ENCODE peak calls at places on chromosomes 7 and 10, in eight cellular contexts. W is fibroblast of lung, H is Peyer's patch, M is GM23248, D is adipocyte, Y is BE2C, L is adrenal gland, K is colonic mucosa. X is an unnamed sample.

GRCh38 chr7:36456548-36456947 is 66.9 kb downstream of the ANLN start:
- DNase-seq in W (no peak), H (no peak), M (no peak), D (no peak), Y (no peak), L (no peak), K (no peak), X (peak; percentile 7)

GRCh38 chr10:15370741-15371701 is at the start of gene FAM171A1:
- DNase-seq in W (peak; percentile 52), H (no peak), M (peak; percentile 82), D (peak; percentile 85), Y (peak; percentile 69), L (peak; percentile 53), K (peak; percentile 72), X (peak; percentile 81)

GRCh38 chr10:84308481-84309304 is 19.7 kb upstream of the CCSER2 start:
- DNase-seq in W (peak; percentile 91), H (peak; percentile 29), M (peak; percentile 35), D (peak; percentile 45), Y (peak; percentile 23), L (peak; percentile 66), K (peak; percentile 66), X (no peak)

GRCh38 chr10:127524869-127525268 is 24.2 kb upstream of the NPS start:
- DNase-seq in W (no peak), H (no peak), M (peak; percentile 39), D (no peak), Y (no peak), L (no peak), K (no peak), X (no peak)

GRCh38 chr7:139867847-139868246 is 38.8 kb downstream of the TBXAS1 start:
- DNase-seq in W (no peak), H (no peak), M (no peak), D (no peak), Y (no peak), L (no peak), K (no peak), X (no peak)

GRCh38 chr7:85075864-85076263 is 111.0 kb downstream of the SEMA3D start:
- DNase-seq in W (no peak), H (no peak), M (no peak), D (no peak), Y (no peak), L (no peak), K (no peak), X (no peak)

GRCh38 chr7:116434820-116435341 is 64.7 kb upstream of the CAV2 start:
- DNase-seq in W (peak; percentile 97), H (no peak), M (peak; percentile 89), D (peak; percentile 63), Y (no peak), L (no peak), K (no peak), X (no peak)

GRCh38 chr10:74822583-74823089 is 3.8 kb upstream of the KAT6B start:
- DNase-seq in W (peak; percentile 85), H (no peak), M (peak; percentile 92), D (peak; percentile 60), Y (no peak), L (peak; percentile 49), K (no peak), X (no peak)

GRCh38 chr7:8391353-8392062 is 41.9 kb upstream of the NXPH1 start:
- DNase-seq in W (no peak), H (no peak), M (no peak), D (no peak), Y (no peak), L (no peak), K (no peak), X (no peak)

GRCh38 chr7:13911920-13912319 is 77.5 kb downstream of the ETV1 start:
- DNase-seq in W (no peak), H (no peak), M (no peak), D (no peak), Y (no peak), L (no peak), K (peak; percentile 23), X (no peak)

GRCh38 chr7:104272767-104273384 is 55.5 kb upstream of the LHFPL3 start:
- DNase-seq in W (peak; percentile 32), H (no peak), M (peak; percentile 60), D (peak; percentile 59), Y (peak; percentile 9), L (peak; percentile 7), K (peak; percentile 20), X (peak; percentile 36)

GRCh38 chr10:123132576-123133477 is 2.9 kb upstream of the HMX3 start:
- DNase-seq in W (peak; percentile 62), H (peak; percentile 80), M (peak; percentile 86), D (peak; percentile 91), Y (peak; percentile 85), L (peak; percentile 85), K (peak; percentile 88), X (peak; percentile 93)

GRCh38 chr10:75426880-75427279 is 4.5 kb upstream of the LRMDA start:
- DNase-seq in W (no peak), H (no peak), M (no peak), D (no peak), Y (no peak), L (no peak), K (no peak), X (no peak)

GRCh38 chr7:95878677-95879076 is 106.3 kb downstream of the DYNC1I1 start:
- DNase-seq in W (no peak), H (no peak), M (no peak), D (no peak), Y (no peak), L (no peak), K (no peak), X (no peak)

GRCh38 chr7:117484988-117485655 is 5.3 kb downstream of the CFTR start:
- DNase-seq in W (no peak), H (no peak), M (no peak), D (no peak), Y (no peak), L (no peak), K (no peak), X (no peak)

GRCh38 chr7:117480978-117481377 is 1.2 kb downstream of the CFTR start:
- DNase-seq in W (no peak), H (no peak), M (no peak), D (no peak), Y (no peak), L (no peak), K (peak; percentile 50), X (no peak)

GRCh38 chr7:117478796-117479479 is 887 bp upstream of the CFTR start:
- DNase-seq in W (no peak), H (no peak), M (no peak), D (no peak), Y (no peak), L (no peak), K (peak; percentile 34), X (no peak)

GRCh38 chr7:117479480-117480224 is at the start of gene CFTR:
- DNase-seq in W (peak; percentile 7), H (no peak), M (no peak), D (peak; percentile 2), Y (no peak), L (peak; percentile 9), K (peak; percentile 78), X (no peak)
- H3K4me3 ChIP-seq in W (peak within 1 kb of the TSS; percentile 41), H (peak within 1 kb of the TSS; percentile 29), M (no peak within 1 kb of the TSS), D (peak within 1 kb of the TSS; percentile 77), Y (no peak within 1 kb of the TSS), L (no peak within 1 kb of the TSS), K (peak within 1 kb of the TSS; percentile 54), X (peak within 1 kb of the TSS; percentile 34)

GRCh38 chr10:101136007-101136707 is 5.1 kb downstream of the TLX1 start:
- DNase-seq in W (peak; percentile 13), H (no peak), M (no peak), D (no peak), Y (no peak), L (no peak), K (no peak), X (no peak)

GRCh38 chr10:101135151-101136006 is 4.3 kb downstream of the TLX1 start:
- DNase-seq in W (no peak), H (no peak), M (no peak), D (no peak), Y (no peak), L (no peak), K (no peak), X (no peak)

GRCh38 chr10:101132636-101133473 is 1.8 kb downstream of the TLX1 start:
- DNase-seq in W (no peak), H (no peak), M (no peak), D (no peak), Y (no peak), L (no peak), K (no peak), X (no peak)

GRCh38 chr10:101133489-101134298 is 2.6 kb downstream of the TLX1 start:
- DNase-seq in W (no peak), H (no peak), M (no peak), D (no peak), Y (no peak), L (no peak), K (no peak), X (no peak)

GRCh38 chr10:101134299-101135127 is 3.4 kb downstream of the TLX1 start:
- DNase-seq in W (no peak), H (no peak), M (peak; percentile 38), D (no peak), Y (no peak), L (no peak), K (no peak), X (no peak)
- H3K4me3 ChIP-seq in W (no peak overlapping the region), H (no peak overlapping the region), M (no peak overlapping the region), D (no peak overlapping the region), Y (no peak overlapping the region), L (no peak overlapping the region), K (no peak overlapping the region), X (no peak overlapping the region)

DNA sequence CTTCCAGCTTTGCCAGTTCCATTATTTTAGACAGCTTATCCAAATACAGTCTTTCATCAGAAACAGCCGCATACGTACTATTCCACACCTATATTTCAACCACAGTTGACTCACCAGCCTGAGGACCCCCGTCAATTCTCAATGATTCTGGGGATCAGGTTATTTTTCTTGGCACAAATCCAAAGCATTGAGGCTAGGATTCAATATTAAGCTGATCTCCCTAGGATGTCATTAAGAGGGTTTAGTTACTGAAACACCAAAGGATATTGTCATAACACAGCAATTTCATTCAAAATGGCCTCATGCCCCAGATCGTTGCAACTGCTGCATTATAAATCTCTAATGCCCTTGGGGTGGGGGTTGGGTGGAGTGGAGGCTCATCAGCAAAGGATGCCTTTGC is 214.6 kb downstream of the PTEN start:
- DNase-seq in W (peak; percentile 37), H (no peak), M (no peak), D (no peak), Y (no peak), L (no peak), K (no peak), X (no peak)
- H3K4me3 ChIP-seq in W (no peak overlapping the region), H (no peak overlapping the region), M (no peak overlapping the region), D (no peak overlapping the region), Y (no peak overlapping the region), L (no peak overlapping the region), K (no peak overlapping the region), X (no peak overlapping the region)

DNA sequence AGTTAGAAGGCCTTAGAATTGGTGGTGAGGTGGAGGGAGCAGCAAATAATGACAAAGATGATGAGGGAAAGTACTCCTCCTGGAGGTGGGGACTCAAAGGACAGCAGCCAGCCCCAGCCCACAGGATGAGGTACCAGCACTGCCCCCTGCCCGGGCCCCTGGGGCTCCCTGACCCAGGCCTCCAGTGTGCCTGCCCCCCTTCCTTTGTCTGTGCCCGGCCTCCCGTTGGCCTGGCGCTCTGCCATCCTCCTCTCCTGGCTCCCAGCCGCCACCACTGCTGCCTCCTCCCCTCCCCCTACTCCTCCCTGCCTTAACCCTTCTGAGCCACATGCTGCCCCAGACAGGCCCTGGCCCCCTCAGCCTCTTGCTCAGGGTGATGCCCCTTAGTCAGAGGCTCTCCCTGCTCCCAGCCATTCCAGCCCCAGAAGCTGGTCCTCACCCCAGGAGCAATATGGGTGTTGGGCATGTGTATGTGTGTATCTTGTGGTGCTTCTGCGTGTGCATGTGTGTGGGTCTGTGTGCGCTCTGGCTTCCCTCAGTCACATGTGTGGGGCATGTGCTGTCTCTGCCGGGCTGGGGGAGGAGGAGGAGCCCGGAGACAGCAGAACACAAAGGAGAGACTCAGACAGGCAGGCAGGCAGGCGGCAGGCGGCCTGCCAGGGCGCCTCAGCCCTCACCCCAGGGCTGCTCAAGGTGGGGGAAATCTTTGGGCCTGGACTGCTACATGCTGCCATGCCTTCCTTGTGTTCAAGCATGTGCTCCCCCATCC is 2.6 kb downstream of the LDB1 start:
- DNase-seq in W (peak; percentile 73), H (peak; percentile 61), M (peak; percentile 76), D (peak; percentile 94), Y (peak; percentile 95), L (peak; percentile 91), K (peak; percentile 77), X (peak; percentile 88)
- H3K4me3 ChIP-seq in W (peak overlapping the region; percentile 91), H (no peak overlapping the region), M (peak overlapping the region; percentile 91), D (peak overlapping the region; percentile 91), Y (peak overlapping the region; percentile 90), L (no peak overlapping the region), K (no peak overlapping the region), X (peak overlapping the region; percentile 15)